ENCODE peak calls at places on chromosomes 4 and X, in nine cellular contexts. S, J, F, G, K, R, N, E and B are unnamed samples.
A peak's percentile ranks its signal among the peaks of the same experiment; 100 is the strongest.

GRCh38 chrX:14209034-14209433 is 179.3 kb upstream of the GEMIN8 start:
- DNase-seq in N (no peak), F (no peak), R (no peak), G (no peak), K (no peak), S (no peak), J (no peak), E (no peak), B (no peak)

GRCh38 chr4:82780398-82781231 is 18.0 kb downstream of the SCD5 start:
- DNase-seq in R (peak; percentile 89), N (peak; percentile 91), J (peak; percentile 92), G (no peak), F (peak; percentile 10), S (no peak), E (no peak), K (peak; percentile 80), B (no peak)

GRCh38 chrX:8967471-8967870 is 66.5 kb downstream of the FAM9B start:
- DNase-seq in N (no peak), K (no peak), S (no peak), R (no peak), G (no peak), J (no peak), F (no peak), E (no peak), B (no peak)

GRCh38 chrX:87338510-87338909 is 179.1 kb upstream of the KLHL4 start:
- DNase-seq in R (peak; percentile 70), G (no peak), E (no peak), K (no peak), N (no peak), F (no peak), S (peak; percentile 20), J (no peak), B (no peak)

GRCh38 chr4:106245176-106245575 is 70.8 kb downstream of the TBCK start:
- DNase-seq in F (no peak), J (no peak), S (no peak), N (no peak), E (no peak), R (no peak), K (no peak), G (peak; percentile 4), B (no peak)

GRCh38 chr4:14958436-14958835 is 43.8 kb upstream of the CPEB2 start:
- DNase-seq in E (no peak), J (no peak), S (peak; percentile 1), N (no peak), R (no peak), G (no peak), F (no peak), K (no peak), B (no peak)

GRCh38 chr4:168831919-168832745 is 177.9 kb downstream of the CBR4 start:
- DNase-seq in F (peak; percentile 15), K (peak; percentile 83), J (peak; percentile 84), S (peak; percentile 67), N (peak; percentile 52), R (peak; percentile 85), E (peak; percentile 45), G (no peak), B (peak; percentile 76)

GRCh38 chr4:26223160-26223559 is 97.7 kb upstream of the RBPJ start:
- DNase-seq in E (no peak), J (no peak), K (no peak), F (no peak), S (no peak), N (no peak), G (no peak), R (no peak), B (no peak)

GRCh38 chr4:128675083-128675482 is 134.4 kb upstream of the JADE1 start:
- DNase-seq in S (no peak), J (no peak), K (no peak), R (no peak), E (peak; percentile 7), N (no peak), F (no peak), G (no peak), B (peak; percentile 85)

GRCh38 chrX:123282241-123282640 is 98.2 kb downstream of the GRIA3 start:
- DNase-seq in N (no peak), S (no peak), R (no peak), E (no peak), J (no peak), G (no peak), F (no peak), K (no peak), B (no peak)

GRCh38 chrX:2819345-2820130 is 9.2 kb upstream of the GYG2 start:
- DNase-seq in F (no peak), K (no peak), S (peak; percentile 22), N (no peak), J (peak; percentile 42), E (no peak), R (peak; percentile 72), G (no peak), B (no peak)

GRCh38 chr4:1347410-1347864 is 429 bp downstream of the UVSSA start:
- DNase-seq in S (peak; percentile 44), R (peak; percentile 83), G (no peak), F (no peak), K (peak; percentile 88), J (peak; percentile 81), E (no peak), N (peak; percentile 37), B (peak; percentile 82)

GRCh38 chrX:153769865-153770605 is 6.0 kb downstream of the PLXNB3 start:
- DNase-seq in K (no peak), F (no peak), N (no peak), G (no peak), J (no peak), E (no peak), R (no peak), S (no peak), B (peak; percentile 10)

GRCh38 chr4:158808399-158808798 is 39.6 kb downstream of the FNIP2 start:
- DNase-seq in R (no peak), S (no peak), K (no peak), F (no peak), N (no peak), J (no peak), E (no peak), G (no peak), B (no peak)

GRCh38 chrX:107728342-107729099 is 47.1 kb downstream of the TSC22D3 start:
- DNase-seq in G (no peak), J (no peak), N (no peak), K (no peak), F (no peak), S (no peak), E (no peak), R (no peak), B (no peak)

GRCh38 chrX:120769576-120770341 is 105.9 kb downstream of the CT47B1 start:
- DNase-seq in K (no peak), E (peak; percentile 25), F (no peak), J (peak; percentile 8), N (peak; percentile 55), S (peak; percentile 56), R (peak; percentile 72), G (peak; percentile 21), B (no peak)

GRCh38 chr4:185343726-185344581 is 51.8 kb downstream of the LRP2BP start:
- DNase-seq in S (no peak), N (no peak), R (peak; percentile 32), K (no peak), F (no peak), E (no peak), G (no peak), J (no peak), B (no peak)

GRCh38 chr4:124932447-124932846 is 219.9 kb upstream of the ANKRD50 start:
- DNase-seq in K (no peak), R (no peak), E (no peak), F (no peak), J (no peak), S (no peak), N (no peak), G (no peak), B (no peak)

GRCh38 chrX:19457662-19458061 is 57.6 kb downstream of the MAP3K15 start:
- DNase-seq in E (no peak), K (no peak), R (no peak), N (no peak), J (no peak), S (no peak), G (no peak), F (no peak), B (no peak)